ENCODE peak calls at places on chromosome 14, in nine cellular contexts. G, T, Q, Y, C, K, X, D and N are unnamed samples.

GRCh38 chr14:76961631-76962302 is 66.7 kb downstream of the IRF2BPL start:
- DNase-seq in D (peak), X (peak), G (peak), Y (no peak), K (peak), C (peak), Q (peak), T (peak), N (peak)

GRCh38 chr14:79514700-79515099 is 696.6 kb downstream of the DIO2 start:
- DNase-seq in Q (no peak), G (peak), D (no peak), K (no peak), C (no peak), T (peak), Y (no peak), X (no peak), N (no peak)

GRCh38 chr14:61877050-61877390 is 114.8 kb downstream of the SNAPC1 start:
- DNase-seq in Y (no peak), K (no peak), X (no peak), G (no peak), Q (no peak), C (no peak), T (no peak), D (no peak), N (no peak)

GRCh38 chr14:68682166-68683103 is 110.4 kb downstream of the ZFP36L1 start:
- DNase-seq in X (peak), Q (no peak), K (no peak), D (peak), T (peak), Y (no peak), G (peak), C (no peak), N (no peak)

GRCh38 chr14:49992448-49992847 is 99.6 kb downstream of the ARF6 start:
- DNase-seq in T (no peak), Q (no peak), Y (no peak), G (no peak), C (no peak), K (no peak), X (no peak), D (no peak), N (no peak)

GRCh38 chr14:104245723-104246122 is 107.3 kb downstream of the KIF26A start:
- DNase-seq in G (no peak), X (no peak), K (no peak), T (no peak), D (no peak), C (no peak), Y (no peak), Q (no peak), N (no peak)

GRCh38 chr14:89973234-89973823 is 17.6 kb downstream of the TDP1 start:
- DNase-seq in G (peak), Q (peak), K (peak), X (peak), C (no peak), Y (peak), D (peak), T (peak), N (peak)

GRCh38 chr14:73771848-73772705 is 57.9 kb upstream of the PNMA1 start:
- DNase-seq in G (peak), X (peak), Y (no peak), D (peak), C (no peak), T (no peak), K (peak), Q (peak), N (no peak)

GRCh38 chr14:84519836-84520235 is 1010.1 kb upstream of the FLRT2 start:
- DNase-seq in Q (no peak), C (no peak), D (no peak), T (no peak), X (no peak), Y (no peak), G (no peak), K (no peak), N (no peak)

GRCh38 chr14:100738704-100739131 is 12.0 kb downstream of the DLK1 start:
- DNase-seq in Y (no peak), X (no peak), C (no peak), D (no peak), K (no peak), T (no peak), Q (no peak), G (no peak), N (no peak)

GRCh38 chr14:74140374-74140850 is 55.7 kb downstream of the LIN52 start:
- DNase-seq in X (peak), Y (peak), G (peak), Q (no peak), T (no peak), K (no peak), C (no peak), D (peak), N (peak)

GRCh38 chr14:68715032-68715924 is 77.6 kb downstream of the ZFP36L1 start:
- DNase-seq in C (no peak), X (no peak), T (no peak), D (no peak), G (no peak), Q (no peak), K (no peak), Y (no peak), N (no peak)

GRCh38 chr14:72732022-72732780 is 161.7 kb downstream of the DPF3 start:
- DNase-seq in Q (no peak), G (no peak), D (no peak), K (no peak), X (no peak), T (no peak), C (no peak), Y (no peak), N (no peak)

GRCh38 chr14:63759454-63759853 is 31.6 kb upstream of the SGPP1 start:
- DNase-seq in G (peak), Q (no peak), Y (no peak), D (no peak), C (no peak), K (no peak), T (no peak), X (no peak), N (no peak)

GRCh38 chr14:36300337-36300736 is 20.1 kb downstream of the MBIP start:
- DNase-seq in T (no peak), C (no peak), X (no peak), Y (no peak), D (no peak), Q (no peak), K (no peak), G (no peak), N (no peak)

GRCh38 chr14:21498540-21499526 is 12.3 kb downstream of the METTL3 start:
- DNase-seq in D (peak), Y (peak), C (no peak), X (peak), T (peak), G (peak), Q (no peak), K (peak), N (peak)

GRCh38 chr14:71687115-71687836 is 245.0 kb upstream of the RGS6 start:
- DNase-seq in T (no peak), C (no peak), Q (no peak), G (peak), Y (no peak), K (no peak), X (no peak), D (no peak), N (no peak)

GRCh38 chr14:55366271-55366670 is 45.4 kb downstream of the ATG14 start:
- DNase-seq in Q (no peak), C (no peak), G (peak), T (no peak), K (no peak), D (no peak), X (no peak), Y (no peak), N (no peak)

GRCh38 chr14:21136024-21136423 is 19.8 kb downstream of the OR5AU1 start:
- DNase-seq in X (peak), Y (no peak), C (no peak), T (no peak), G (peak), D (peak), Q (no peak), K (peak), N (no peak)

GRCh38 chr14:94680498-94681288 is 68.5 kb downstream of the SERPINA3 start:
- DNase-seq in Y (no peak), G (no peak), C (no peak), X (no peak), K (no peak), Q (no peak), D (no peak), T (no peak), N (no peak)

GRCh38 chr14:68967459-68967940 is 11.6 kb downstream of the ACTN1 start:
- DNase-seq in C (no peak), T (no peak), K (no peak), X (no peak), Q (no peak), G (no peak), D (no peak), Y (no peak), N (no peak)

GRCh38 chr14:104130974-104131651 is 7.3 kb upstream of the KIF26A start:
- DNase-seq in K (peak), C (no peak), G (peak), Q (no peak), X (no peak), D (peak), Y (peak), T (no peak), N (peak)

GRCh38 chr14:69811227-69811867 is 14.3 kb upstream of the SLC10A1 start:
- DNase-seq in K (no peak), Q (no peak), T (no peak), G (no peak), Y (no peak), D (no peak), X (no peak), C (no peak), N (no peak)

GRCh38 chr14:24804813-24805212 is 170.8 kb upstream of the GZMB start:
- DNase-seq in T (no peak), X (no peak), C (no peak), Q (no peak), G (no peak), K (no peak), Y (no peak), D (no peak), N (no peak)

GRCh38 chr14:104262515-104263514 is 124.4 kb downstream of the KIF26A start:
- DNase-seq in X (no peak), G (no peak), Q (no peak), K (peak), C (no peak), D (no peak), Y (no peak), T (no peak), N (no peak)

GRCh38 chr14:45742187-45742586 is 489.2 kb upstream of the MIS18BP1 start:
- DNase-seq in Y (no peak), T (no peak), D (no peak), X (no peak), G (no peak), C (no peak), Q (no peak), K (no peak), N (no peak)

GRCh38 chr14:104866451-104867370 is 1.6 kb downstream of the CEP170B start:
- DNase-seq in Q (no peak), K (no peak), D (no peak), X (no peak), T (no peak), G (no peak), Y (no peak), C (no peak), N (no peak)

GRCh38 chr14:60174352-60175254 is 9.4 kb upstream of the DHRS7 start:
- DNase-seq in T (no peak), G (no peak), Q (no peak), C (no peak), X (no peak), Y (no peak), D (no peak), K (no peak), N (no peak)

GRCh38 chr14:100103261-100104005 is 38.2 kb downstream of the EVL start:
- DNase-seq in Y (no peak), K (no peak), C (no peak), X (no peak), D (no peak), T (no peak), G (peak), Q (no peak), N (no peak)

GRCh38 chr14:68502196-68502595 is 290.7 kb downstream of the ZFP36L1 start:
- DNase-seq in X (peak), Q (no peak), G (no peak), C (no peak), T (no peak), D (no peak), K (no peak), Y (no peak), N (no peak)

GRCh38 chr14:105765893-105766614 is 239.7 kb downstream of the TMEM121 start:
- DNase-seq in G (no peak), Q (no peak), C (no peak), K (no peak), T (no peak), Y (no peak), X (no peak), D (no peak), N (no peak)

GRCh38 chr14:67853207-67853606 is 33.6 kb downstream of the RAD51B start:
- DNase-seq in X (no peak), C (no peak), G (no peak), Y (no peak), T (no peak), D (no peak), Q (no peak), K (no peak), N (no peak)

GRCh38 chr14:52244997-52245396 is 22.5 kb upstream of the PTGDR start:
- DNase-seq in Y (no peak), D (no peak), X (no peak), K (no peak), G (no peak), T (no peak), Q (no peak), C (no peak), N (no peak)

GRCh38 chr14:95515523-95516517 is 630 bp downstream of the SYNE3 start:
- DNase-seq in G (peak), Y (peak), X (peak), D (peak), T (no peak), C (peak), K (peak), Q (peak), N (peak)

GRCh38 chr14:53953002-53953827 is 3.4 kb downstream of the BMP4 start:
- DNase-seq in C (no peak), D (no peak), Q (peak), T (peak), X (no peak), G (peak), Y (peak), K (peak), N (peak)